ENCODE peak calls at places on chromosomes 4 and X, in five cellular contexts. U is NCI-H1092; N is activated CD4-positive, alpha-beta T cell treated with anti-CD3 and anti-CD28 coated beads, Interleukin-2, amount 10 ng/mL, durations not matched to agents 7 days and 5 days; T is astrocyte of the spinal cord; H is CD8-positive, alpha-beta T cell. M is an unnamed sample.

GRCh38 chr4:5863461-5864113 is 29.3 kb downstream of the CRMP1 start:
- DNase-seq in H (no peak), T (peak), U (no peak), N (peak), M (no peak)

GRCh38 chrX:129609395-129609794 is 45.4 kb downstream of the APLN start:
- DNase-seq in N (no peak), T (no peak), U (no peak), H (no peak), M (no peak)

GRCh38 chr4:88138561-88138960 is 19.9 kb downstream of the ABCG2 start:
- DNase-seq in U (no peak), N (no peak), H (no peak), T (peak), M (no peak)

GRCh38 chr4:106594291-106594952 is 225.8 kb upstream of the GIMD1 start:
- DNase-seq in H (no peak), U (no peak), N (no peak), T (no peak), M (no peak)

GRCh38 chr4:8019396-8020365 is 80.0 kb upstream of the AFAP1 start:
- DNase-seq in U (no peak), T (no peak), N (no peak), H (no peak), M (no peak)

GRCh38 chr4:158996669-158997074 is 106.2 kb upstream of the RAPGEF2 start:
- DNase-seq in N (no peak), U (no peak), H (no peak), T (peak), M (no peak)

GRCh38 chr4:69823481-69824186 is 36.3 kb downstream of the SULT1E1 start:
- DNase-seq in T (peak), N (peak), U (no peak), H (peak), M (peak)

GRCh38 chr4:118398226-118399090 is 45.7 kb upstream of the PRSS12 start:
- DNase-seq in T (no peak), U (no peak), N (no peak), H (no peak), M (no peak)

GRCh38 chr4:159041058-159042034 is 61.5 kb upstream of the RAPGEF2 start:
- DNase-seq in T (no peak), H (no peak), U (no peak), N (no peak), M (no peak)

GRCh38 chr4:110869862-110870577 is 247.1 kb upstream of the PITX2 start:
- DNase-seq in N (no peak), H (no peak), U (no peak), T (peak), M (no peak)

GRCh38 chrX:25721564-25721963 is 416.6 kb upstream of the MAGEB18 start:
- DNase-seq in H (no peak), U (no peak), T (peak), N (no peak), M (no peak)

GRCh38 chr4:7195546-7196282 is 3.4 kb downstream of the SORCS2 start:
- DNase-seq in N (no peak), U (no peak), T (peak), H (no peak), M (no peak)

GRCh38 chr4:18847276-18847890 is 825.8 kb upstream of the LCORL start:
- DNase-seq in U (no peak), T (peak), H (no peak), N (no peak), M (no peak)

GRCh38 chr4:8315343-8316250 is 46.0 kb downstream of the HTRA3 start:
- DNase-seq in H (no peak), U (peak), N (no peak), T (peak), M (no peak)

GRCh38 chrX:150364347-150365050 is 1.4 kb downstream of the MAMLD1 start:
- DNase-seq in H (peak), N (peak), T (peak), U (no peak), M (no peak)

GRCh38 chrX:107857815-107858214 is 32.1 kb downstream of the MID2 start:
- DNase-seq in T (no peak), N (no peak), U (no peak), H (no peak), M (no peak)

GRCh38 chr4:123397276-123398150 is 918 bp downstream of the SPRY1 start:
- DNase-seq in U (peak), H (peak), T (no peak), N (peak), M (no peak)

GRCh38 chrX:20378291-20378920 is 111.7 kb upstream of the RPS6KA3 start:
- DNase-seq in T (no peak), H (no peak), N (no peak), U (no peak), M (no peak)

GRCh38 chr4:30461218-30461617 is 259.0 kb upstream of the PCDH7 start:
- DNase-seq in T (no peak), U (no peak), N (no peak), H (no peak), M (no peak)

GRCh38 chrX:98607739-98608138 is 1724.0 kb downstream of the RPA4 start:
- DNase-seq in U (no peak), N (no peak), T (no peak), H (no peak), M (no peak)

GRCh38 chr4:99946346-99947189 is at the start of gene DNAJB14:
- DNase-seq in U (peak), T (peak), H (peak), N (peak), M (peak)

GRCh38 chr4:168850016-168850415 is 160.0 kb downstream of the CBR4 start:
- DNase-seq in U (no peak), N (no peak), H (no peak), T (no peak), M (no peak)

GRCh38 chr4:122930877-122931276 is 8.5 kb upstream of the NUDT6 start:
- DNase-seq in H (no peak), N (no peak), U (no peak), T (peak), M (no peak)

GRCh38 chr4:138003248-138003647 is 238.9 kb downstream of the SLC7A11 start:
- DNase-seq in T (peak), U (no peak), N (no peak), H (no peak), M (no peak)

GRCh38 chr4:146368209-146368608 is 153.5 kb downstream of the SLC10A7 start:
- DNase-seq in H (no peak), N (no peak), U (no peak), T (no peak), M (no peak)

GRCh38 chrX:38192007-38192625 is 28.6 kb downstream of the SRPX start:
- DNase-seq in U (peak), N (no peak), H (no peak), T (no peak), M (no peak)

M was measured in activated effector memory CD4-positive, alpha-beta T cell treated with Interleukin-2 at 50 U/mL for 16 hours.